ENCODE peak calls at places on chromosomes 2 and 18, in six cellular contexts. M, J, L, F, K and H are unnamed samples.

GRCh38 chr2:239246723-239247122 is 154.1 kb downstream of the HDAC4 start:
- DNase-seq in L (no peak), F (no peak), M (no peak), K (no peak), J (no peak), H (no peak)

GRCh38 chr2:163621445-163622004 is 114.3 kb downstream of the FIGN start:
- DNase-seq in K (no peak), J (no peak), L (no peak), F (no peak), M (no peak), H (no peak)

GRCh38 chr2:110219496-110220192 is 7.3 kb upstream of the MTLN start:
- DNase-seq in K (peak; percentile 16), F (no peak), J (no peak), L (no peak), M (no peak), H (no peak)

GRCh38 chr2:64978514-64979268 is 10.5 kb upstream of the SLC1A4 start:
- DNase-seq in L (no peak), F (no peak), M (no peak), J (no peak), K (peak; percentile 43), H (no peak)

GRCh38 chr2:1698188-1698945 is 45.9 kb downstream of the PXDN start:
- DNase-seq in L (no peak), K (no peak), M (no peak), F (no peak), J (no peak), H (no peak)

GRCh38 chr2:74333175-74333574 is 10.0 kb downstream of the SLC4A5 start:
- DNase-seq in M (peak; percentile 2), F (no peak), J (peak; percentile 37), L (peak; percentile 33), K (peak; percentile 44), H (no peak)

GRCh38 chr2:151549191-151549590 is 139.5 kb downstream of the RIF1 start:
- DNase-seq in M (no peak), K (no peak), F (no peak), L (no peak), J (no peak), H (no peak)

GRCh38 chr2:186690796-186691195 is 3.1 kb upstream of the FAM171B start:
- DNase-seq in J (no peak), L (no peak), M (no peak), K (peak; percentile 27), F (no peak), H (no peak)

GRCh38 chr18:2207294-2207693 is 364.0 kb downstream of the METTL4 start:
- DNase-seq in J (no peak), K (no peak), F (no peak), M (no peak), L (no peak), H (no peak)

GRCh38 chr2:170770008-170770303 is 222 bp upstream of the ERICH2 start:
- DNase-seq in L (no peak), F (no peak), J (no peak), K (no peak), M (no peak), H (no peak)

GRCh38 chr2:200786826-200787225 is 24.9 kb upstream of the BZW1 start:
- DNase-seq in L (peak; percentile 17), M (no peak), J (no peak), K (peak; percentile 88), F (no peak), H (no peak)

GRCh38 chr18:54787616-54788015 is 40.7 kb upstream of the RAB27B start:
- DNase-seq in L (no peak), J (no peak), M (no peak), F (no peak), K (peak; percentile 65), H (no peak)

GRCh38 chr2:237687666-237688065 is 60.3 kb downstream of the LRRFIP1 start:
- DNase-seq in L (peak; percentile 92), M (peak; percentile 99), K (peak; percentile 99), J (no peak), F (peak; percentile 91), H (peak; percentile 73)

GRCh38 chr2:19474128-19474527 is 115.7 kb upstream of the OSR1 start:
- DNase-seq in F (peak; percentile 33), J (peak; percentile 82), L (no peak), K (peak; percentile 58), M (peak; percentile 8), H (no peak)

GRCh38 chr2:198374375-198375072 is 570.1 kb downstream of the PLCL1 start:
- DNase-seq in M (peak; percentile 67), K (peak; percentile 60), L (peak; percentile 11), F (no peak), J (peak; percentile 46), H (no peak)

GRCh38 chr18:55856191-55856590 is 268.2 kb upstream of the TCF4 start:
- DNase-seq in J (no peak), K (peak; percentile 97), M (peak; percentile 61), F (no peak), L (no peak), H (no peak)

GRCh38 chr2:121804340-121804739 is 48.9 kb downstream of the TSN start:
- DNase-seq in K (peak; percentile 53), L (no peak), M (no peak), F (no peak), J (peak; percentile 11), H (no peak)

GRCh38 chr2:173984866-173985588 is 19.9 kb upstream of the SP3 start:
- DNase-seq in K (no peak), M (no peak), J (no peak), L (no peak), F (no peak), H (no peak)

GRCh38 chr18:42338683-42339082 is 383.6 kb downstream of the PIK3C3 start:
- DNase-seq in J (no peak), L (no peak), F (no peak), K (no peak), M (no peak), H (no peak)

GRCh38 chr2:38601463-38602135 is 1.1 kb downstream of the HNRNPLL start:
- DNase-seq in J (no peak), M (no peak), F (no peak), K (peak; percentile 48), L (no peak), H (no peak)

GRCh38 chr2:134178109-134178877 is 75.6 kb upstream of the MGAT5 start:
- DNase-seq in M (no peak), F (no peak), J (no peak), K (no peak), L (no peak), H (no peak)

GRCh38 chr2:230924470-230925341 is at the start of gene GPR55:
- DNase-seq in F (peak; percentile 25), L (no peak), M (no peak), J (no peak), K (no peak), H (peak; percentile 57)

GRCh38 chr2:144489315-144489920 is 30.5 kb downstream of the ZEB2 start:
- DNase-seq in K (no peak), L (no peak), F (no peak), M (no peak), J (no peak), H (no peak)

GRCh38 chr2:239944706-239945551 is 80.2 kb downstream of the NDUFA10 start:
- DNase-seq in L (no peak), M (no peak), K (no peak), J (peak; percentile 50), F (no peak), H (no peak)

GRCh38 chr2:239601201-239601851 is 200.5 kb upstream of the HDAC4 start:
- DNase-seq in M (no peak), J (peak; percentile 11), L (no peak), F (no peak), K (no peak), H (no peak)

GRCh38 chr2:47555368-47555767 is 152.4 kb downstream of the MSH2 start:
- DNase-seq in J (no peak), L (no peak), M (no peak), K (no peak), F (no peak), H (no peak)

GRCh38 chr2:239400000-239400831 is 604 bp downstream of the HDAC4 start:
- DNase-seq in L (peak; percentile 26), K (peak; percentile 19), M (no peak), J (peak; percentile 28), F (no peak), H (peak; percentile 8)

GRCh38 chr2:203326355-203326754 is 1.8 kb upstream of the ABI2 start:
- DNase-seq in L (no peak), K (no peak), J (no peak), M (no peak), F (no peak), H (no peak)